ENCODE peak calls at places on chromosomes 12 and 14, in seven cellular contexts. One of them, this sample, is unnamed.
A peak's percentile ranks its signal among the peaks of the same experiment; 100 is the strongest.

GRCh38 chr14:39467889-39468524 is 35.8 kb upstream of the FBXO33 start:
- DNase-seq in psoas muscle: no peak
- DNase-seq in GM13977: no peak
- DNase-seq in tibial artery: no peak
- DNase-seq in DND-41: peak; percentile 46
- DNase-seq in NB4: peak; percentile 65
- DNase-seq in Peyer's patch: no peak
- DNase-seq in this sample: peak; percentile 72

GRCh38 chr12:72010365-72010764 is 71.7 kb downstream of the TPH2 start:
- DNase-seq in psoas muscle: no peak
- DNase-seq in GM13977: no peak
- DNase-seq in tibial artery: no peak
- DNase-seq in DND-41: no peak
- DNase-seq in NB4: no peak
- DNase-seq in Peyer's patch: no peak
- DNase-seq in this sample: no peak

GRCh38 chr12:45727994-45728624 is 1.4 kb upstream of the ARID2 start:
- DNase-seq in psoas muscle: no peak
- DNase-seq in GM13977: peak; percentile 31
- DNase-seq in tibial artery: no peak
- DNase-seq in DND-41: no peak
- DNase-seq in NB4: no peak
- DNase-seq in Peyer's patch: no peak
- DNase-seq in this sample: peak; percentile 49

GRCh38 chr14:92653162-92653651 is 95.2 kb downstream of the LGMN start:
- DNase-seq in psoas muscle: no peak
- DNase-seq in GM13977: no peak
- DNase-seq in tibial artery: no peak
- DNase-seq in DND-41: no peak
- DNase-seq in NB4: no peak
- DNase-seq in Peyer's patch: no peak
- DNase-seq in this sample: peak; percentile 59

GRCh38 chr14:23306412-23307145 is at the start of gene BCL2L2:
- DNase-seq in psoas muscle: peak; percentile 94
- DNase-seq in GM13977: peak; percentile 80
- DNase-seq in tibial artery: peak; percentile 95
- DNase-seq in DND-41: peak; percentile 73
- DNase-seq in NB4: peak; percentile 89
- DNase-seq in Peyer's patch: peak; percentile 95
- DNase-seq in this sample: peak; percentile 48

GRCh38 chr12:49662998-49663843 is 39.9 kb downstream of the PRPF40B start:
- DNase-seq in psoas muscle: peak; percentile 75
- DNase-seq in GM13977: peak; percentile 85
- DNase-seq in tibial artery: peak; percentile 75
- DNase-seq in DND-41: peak; percentile 94
- DNase-seq in NB4: peak; percentile 98
- DNase-seq in Peyer's patch: peak; percentile 90
- DNase-seq in this sample: peak; percentile 88

GRCh38 chr12:95554532-95555071 is 3.3 kb upstream of the USP44 start:
- DNase-seq in psoas muscle: no peak
- DNase-seq in GM13977: no peak
- DNase-seq in tibial artery: no peak
- DNase-seq in DND-41: peak; percentile 69
- DNase-seq in NB4: peak; percentile 75
- DNase-seq in Peyer's patch: no peak
- DNase-seq in this sample: no peak

GRCh38 chr12:108597559-108598471 is at the start of gene TMEM119:
- DNase-seq in psoas muscle: peak; percentile 41
- DNase-seq in GM13977: no peak
- DNase-seq in tibial artery: peak; percentile 37
- DNase-seq in DND-41: no peak
- DNase-seq in NB4: peak; percentile 84
- DNase-seq in Peyer's patch: no peak
- DNase-seq in this sample: no peak

GRCh38 chr14:35404246-35404495 is 378 bp downstream of the NFKBIA start:
- DNase-seq in psoas muscle: no peak
- DNase-seq in GM13977: no peak
- DNase-seq in tibial artery: no peak
- DNase-seq in DND-41: no peak
- DNase-seq in NB4: no peak
- DNase-seq in Peyer's patch: no peak
- DNase-seq in this sample: no peak

GRCh38 chr14:35406090-35406489 is 1.5 kb upstream of the NFKBIA start:
- DNase-seq in psoas muscle: no peak
- DNase-seq in GM13977: no peak
- DNase-seq in tibial artery: no peak
- DNase-seq in DND-41: no peak
- DNase-seq in NB4: no peak
- DNase-seq in Peyer's patch: no peak
- DNase-seq in this sample: no peak

GRCh38 chr14:35403397-35404245 is 928 bp downstream of the NFKBIA start:
- DNase-seq in psoas muscle: peak; percentile 98
- DNase-seq in GM13977: peak; percentile 95
- DNase-seq in tibial artery: peak; percentile 95
- DNase-seq in DND-41: peak; percentile 91
- DNase-seq in NB4: peak; percentile 95
- DNase-seq in Peyer's patch: peak; percentile 98
- DNase-seq in this sample: peak; percentile 96

GRCh38 chr14:35405304-35405996 is 901 bp upstream of the NFKBIA start:
- DNase-seq in psoas muscle: no peak
- DNase-seq in GM13977: no peak
- DNase-seq in tibial artery: peak; percentile 70
- DNase-seq in DND-41: no peak
- DNase-seq in NB4: no peak
- DNase-seq in Peyer's patch: peak; percentile 68
- DNase-seq in this sample: no peak

GRCh38 chr14:35404496-35405303 is at the start of gene NFKBIA:
- DNase-seq in psoas muscle: peak; percentile 92
- DNase-seq in GM13977: peak; percentile 88
- DNase-seq in tibial artery: peak; percentile 89
- DNase-seq in DND-41: peak; percentile 87
- DNase-seq in NB4: peak; percentile 94
- DNase-seq in Peyer's patch: peak; percentile 96
- DNase-seq in this sample: peak; percentile 95
- TF ChIP-seq CTCF in psoas muscle: peak; percentile 26
- TF ChIP-seq CTCF in GM13977: peak; percentile 59
- TF ChIP-seq CTCF in tibial artery: peak; percentile 30
- TF ChIP-seq CTCF in DND-41: peak; percentile 61
- TF ChIP-seq CTCF in NB4: peak; percentile 23
- TF ChIP-seq CTCF in Peyer's patch: peak; percentile 35
- TF ChIP-seq CTCF in this sample: no peak

GRCh38 chr14:33979613-33980276 is 28.9 kb upstream of the EGLN3 start:
- DNase-seq in psoas muscle: no peak
- DNase-seq in GM13977: no peak
- DNase-seq in tibial artery: no peak
- DNase-seq in DND-41: peak; percentile 61
- DNase-seq in NB4: peak; percentile 65
- DNase-seq in Peyer's patch: no peak
- DNase-seq in this sample: no peak
- TF ChIP-seq CTCF in psoas muscle: no peak
- TF ChIP-seq CTCF in GM13977: no peak
- TF ChIP-seq CTCF in tibial artery: no peak
- TF ChIP-seq CTCF in DND-41: no peak
- TF ChIP-seq CTCF in NB4: no peak
- TF ChIP-seq CTCF in Peyer's patch: no peak
- TF ChIP-seq CTCF in this sample: no peak

DNA sequence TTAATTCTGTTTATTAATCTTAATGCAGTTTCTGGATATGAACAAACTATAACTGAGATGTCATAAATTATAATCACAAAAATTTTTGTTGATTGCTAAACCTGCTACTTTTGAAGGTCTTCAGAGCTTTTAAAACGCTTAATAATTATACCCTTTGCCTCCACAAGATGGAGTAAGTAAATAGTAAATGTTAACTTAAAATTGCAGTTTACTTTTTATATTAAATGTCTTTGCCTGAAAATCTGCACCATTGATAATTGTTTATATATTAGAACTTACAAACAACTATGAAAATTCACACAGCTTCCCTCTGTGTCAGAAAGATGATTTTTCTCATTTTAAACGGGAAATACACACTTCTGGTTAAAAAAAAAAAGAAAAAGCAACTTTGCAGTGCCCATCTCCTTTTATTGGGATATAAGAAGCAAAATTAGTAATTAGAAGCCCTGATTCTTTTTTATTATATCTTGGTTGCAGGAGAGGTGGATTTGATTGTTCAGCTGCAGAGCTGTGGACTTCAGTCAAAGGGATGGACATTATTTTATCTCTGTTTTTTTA is 35.6 kb downstream of the SCFD1 start:
- DNase-seq in psoas muscle: no peak
- DNase-seq in GM13977: no peak
- DNase-seq in tibial artery: no peak
- DNase-seq in DND-41: no peak
- DNase-seq in NB4: peak; percentile 18
- DNase-seq in Peyer's patch: no peak
- DNase-seq in this sample: no peak
- TF ChIP-seq CTCF in psoas muscle: peak; percentile 17
- TF ChIP-seq CTCF in GM13977: peak; percentile 23
- TF ChIP-seq CTCF in tibial artery: no peak
- TF ChIP-seq CTCF in DND-41: peak; percentile 40
- TF ChIP-seq CTCF in NB4: no peak
- TF ChIP-seq CTCF in Peyer's patch: no peak
- TF ChIP-seq CTCF in this sample: peak; percentile 50

DNA sequence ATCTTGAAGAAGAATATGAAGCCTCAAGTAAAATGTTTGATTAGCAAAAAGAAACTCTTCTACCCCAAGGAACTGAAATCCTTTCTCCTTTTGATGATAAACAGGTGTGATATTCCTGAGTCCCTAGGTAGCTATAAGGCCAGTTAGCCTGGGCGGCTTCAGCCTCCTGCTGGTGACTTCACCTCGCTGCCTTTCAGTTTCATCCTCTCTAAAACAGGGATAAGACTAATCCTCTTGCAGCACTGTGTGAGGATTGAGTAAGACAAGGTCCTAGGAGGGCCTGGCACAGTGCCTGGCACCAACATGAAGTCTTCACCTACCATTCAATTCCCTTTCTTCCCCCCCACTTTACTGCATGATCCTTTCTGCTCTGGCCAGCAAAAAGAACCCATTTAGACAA is 42.1 kb downstream of the CIT start:
- DNase-seq in psoas muscle: no peak
- DNase-seq in GM13977: no peak
- DNase-seq in tibial artery: no peak
- DNase-seq in DND-41: no peak
- DNase-seq in NB4: no peak
- DNase-seq in Peyer's patch: no peak
- DNase-seq in this sample: no peak
- TF ChIP-seq CTCF in psoas muscle: no peak
- TF ChIP-seq CTCF in GM13977: no peak
- TF ChIP-seq CTCF in tibial artery: no peak
- TF ChIP-seq CTCF in DND-41: no peak
- TF ChIP-seq CTCF in NB4: no peak
- TF ChIP-seq CTCF in Peyer's patch: no peak
- TF ChIP-seq CTCF in this sample: no peak